ENCODE peak calls at places on chromosomes 16 and 17, in six cellular contexts. One of them, this sample, is unnamed.

GRCh38 chr17:79850571-79851460 is 11.6 kb upstream of the CBX4 start:
- DNase-seq in brain microvascular endothelial cell: peak
- DNase-seq in fibroblast of lung: peak
- DNase-seq in mucosa of descending colon: no peak
- DNase-seq in heart left ventricle: no peak
- DNase-seq in lower lobe of right lung: no peak
- DNase-seq in this sample: no peak

GRCh38 chr16:16890964-16891363 is 512.0 kb downstream of the NPIPA7 start:
- DNase-seq in brain microvascular endothelial cell: no peak
- DNase-seq in fibroblast of lung: no peak
- DNase-seq in mucosa of descending colon: no peak
- DNase-seq in heart left ventricle: no peak
- DNase-seq in lower lobe of right lung: no peak
- DNase-seq in this sample: no peak

GRCh38 chr17:51668155-51668962 is 408.0 kb downstream of the UTP18 start:
- DNase-seq in brain microvascular endothelial cell: no peak
- DNase-seq in fibroblast of lung: no peak
- DNase-seq in mucosa of descending colon: no peak
- DNase-seq in heart left ventricle: no peak
- DNase-seq in lower lobe of right lung: no peak
- DNase-seq in this sample: no peak

GRCh38 chr16:88703486-88704309 is 2.5 kb downstream of the RNF166 start:
- DNase-seq in brain microvascular endothelial cell: no peak
- DNase-seq in fibroblast of lung: no peak
- DNase-seq in mucosa of descending colon: peak
- DNase-seq in heart left ventricle: peak
- DNase-seq in lower lobe of right lung: peak
- DNase-seq in this sample: no peak

GRCh38 chr17:3514873-3515272 is 39.1 kb downstream of the ASPA start:
- DNase-seq in brain microvascular endothelial cell: no peak
- DNase-seq in fibroblast of lung: no peak
- DNase-seq in mucosa of descending colon: no peak
- DNase-seq in heart left ventricle: no peak
- DNase-seq in lower lobe of right lung: no peak
- DNase-seq in this sample: no peak

GRCh38 chr16:86215979-86216585 is 294.2 kb upstream of the FOXF1 start:
- DNase-seq in brain microvascular endothelial cell: no peak
- DNase-seq in fibroblast of lung: no peak
- DNase-seq in mucosa of descending colon: no peak
- DNase-seq in heart left ventricle: no peak
- DNase-seq in lower lobe of right lung: no peak
- DNase-seq in this sample: no peak

GRCh38 chr17:14340968-14341412 is 40.1 kb downstream of the HS3ST3B1 start:
- DNase-seq in brain microvascular endothelial cell: no peak
- DNase-seq in fibroblast of lung: no peak
- DNase-seq in mucosa of descending colon: no peak
- DNase-seq in heart left ventricle: no peak
- DNase-seq in lower lobe of right lung: no peak
- DNase-seq in this sample: no peak

GRCh38 chr16:86517652-86518258 is 7.4 kb downstream of the FOXF1 start:
- DNase-seq in brain microvascular endothelial cell: peak
- DNase-seq in fibroblast of lung: peak
- DNase-seq in mucosa of descending colon: peak
- DNase-seq in heart left ventricle: peak
- DNase-seq in lower lobe of right lung: no peak
- DNase-seq in this sample: peak

GRCh38 chr16:16096161-16096857 is 127.0 kb downstream of the ABCC6 start:
- DNase-seq in brain microvascular endothelial cell: peak
- DNase-seq in fibroblast of lung: peak
- DNase-seq in mucosa of descending colon: no peak
- DNase-seq in heart left ventricle: no peak
- DNase-seq in lower lobe of right lung: no peak
- DNase-seq in this sample: peak

GRCh38 chr16:50547944-50548658 is at the start of gene NKD1:
- DNase-seq in brain microvascular endothelial cell: peak
- DNase-seq in fibroblast of lung: peak
- DNase-seq in mucosa of descending colon: peak
- DNase-seq in heart left ventricle: peak
- DNase-seq in lower lobe of right lung: peak
- DNase-seq in this sample: peak

GRCh38 chr16:3268294-3268693 is 11.9 kb upstream of the MEFV start:
- DNase-seq in brain microvascular endothelial cell: no peak
- DNase-seq in fibroblast of lung: no peak
- DNase-seq in mucosa of descending colon: no peak
- DNase-seq in heart left ventricle: no peak
- DNase-seq in lower lobe of right lung: no peak
- DNase-seq in this sample: no peak

GRCh38 chr17:20114466-20114865 is 105.3 kb downstream of the SPECC1 start:
- DNase-seq in brain microvascular endothelial cell: no peak
- DNase-seq in fibroblast of lung: no peak
- DNase-seq in mucosa of descending colon: no peak
- DNase-seq in heart left ventricle: no peak
- DNase-seq in lower lobe of right lung: no peak
- DNase-seq in this sample: no peak

GRCh38 chr17:35766903-35767510 is 6.3 kb downstream of the C17orf50 start:
- DNase-seq in brain microvascular endothelial cell: no peak
- DNase-seq in fibroblast of lung: peak
- DNase-seq in mucosa of descending colon: no peak
- DNase-seq in heart left ventricle: no peak
- DNase-seq in lower lobe of right lung: no peak
- DNase-seq in this sample: peak

GRCh38 chr17:12637015-12637414 is 28.7 kb upstream of the MYOCD start:
- DNase-seq in brain microvascular endothelial cell: peak
- DNase-seq in fibroblast of lung: peak
- DNase-seq in mucosa of descending colon: no peak
- DNase-seq in heart left ventricle: no peak
- DNase-seq in lower lobe of right lung: no peak
- DNase-seq in this sample: peak

GRCh38 chr17:3890082-3890892 is 2.6 kb downstream of the CAMKK1 start:
- DNase-seq in brain microvascular endothelial cell: peak
- DNase-seq in fibroblast of lung: peak
- DNase-seq in mucosa of descending colon: peak
- DNase-seq in heart left ventricle: peak
- DNase-seq in lower lobe of right lung: peak
- DNase-seq in this sample: peak

GRCh38 chr17:82832881-82833475 is 6.8 kb downstream of the ZNF750 start:
- DNase-seq in brain microvascular endothelial cell: no peak
- DNase-seq in fibroblast of lung: no peak
- DNase-seq in mucosa of descending colon: no peak
- DNase-seq in heart left ventricle: no peak
- DNase-seq in lower lobe of right lung: no peak
- DNase-seq in this sample: no peak

GRCh38 chr17:18371455-18371854 is 6.1 kb upstream of the EVPLL start:
- DNase-seq in brain microvascular endothelial cell: no peak
- DNase-seq in fibroblast of lung: no peak
- DNase-seq in mucosa of descending colon: no peak
- DNase-seq in heart left ventricle: no peak
- DNase-seq in lower lobe of right lung: no peak
- DNase-seq in this sample: no peak

GRCh38 chr17:1529863-1530262 is 13.5 kb upstream of the INPP5K start:
- DNase-seq in brain microvascular endothelial cell: no peak
- DNase-seq in fibroblast of lung: no peak
- DNase-seq in mucosa of descending colon: no peak
- DNase-seq in heart left ventricle: no peak
- DNase-seq in lower lobe of right lung: no peak
- DNase-seq in this sample: no peak

GRCh38 chr16:87140211-87141200 is 176.7 kb downstream of the C16orf95 start:
- DNase-seq in brain microvascular endothelial cell: no peak
- DNase-seq in fibroblast of lung: no peak
- DNase-seq in mucosa of descending colon: no peak
- DNase-seq in heart left ventricle: no peak
- DNase-seq in lower lobe of right lung: no peak
- DNase-seq in this sample: no peak

GRCh38 chr16:3171855-3172593 is 16.0 kb upstream of the OR1F1 start:
- DNase-seq in brain microvascular endothelial cell: peak
- DNase-seq in fibroblast of lung: no peak
- DNase-seq in mucosa of descending colon: no peak
- DNase-seq in heart left ventricle: no peak
- DNase-seq in lower lobe of right lung: peak
- DNase-seq in this sample: no peak

GRCh38 chr17:62675260-62675659 is 47.8 kb downstream of the MRC2 start:
- DNase-seq in brain microvascular endothelial cell: no peak
- DNase-seq in fibroblast of lung: peak
- DNase-seq in mucosa of descending colon: no peak
- DNase-seq in heart left ventricle: no peak
- DNase-seq in lower lobe of right lung: peak
- DNase-seq in this sample: no peak

GRCh38 chr17:18377437-18378204 is at the start of gene EVPLL:
- DNase-seq in brain microvascular endothelial cell: no peak
- DNase-seq in fibroblast of lung: no peak
- DNase-seq in mucosa of descending colon: peak
- DNase-seq in heart left ventricle: no peak
- DNase-seq in lower lobe of right lung: peak
- DNase-seq in this sample: no peak

GRCh38 chr17:29557085-29557697 is 9.6 kb downstream of the ABHD15 start:
- DNase-seq in brain microvascular endothelial cell: peak
- DNase-seq in fibroblast of lung: no peak
- DNase-seq in mucosa of descending colon: no peak
- DNase-seq in heart left ventricle: no peak
- DNase-seq in lower lobe of right lung: no peak
- DNase-seq in this sample: peak

GRCh38 chr16:7025616-7026190 is 306.9 kb upstream of the RBFOX1 start:
- DNase-seq in brain microvascular endothelial cell: peak
- DNase-seq in fibroblast of lung: no peak
- DNase-seq in mucosa of descending colon: peak
- DNase-seq in heart left ventricle: peak
- DNase-seq in lower lobe of right lung: peak
- DNase-seq in this sample: no peak

GRCh38 chr16:67842509-67843342 is 606 bp downstream of the THAP11 start:
- DNase-seq in brain microvascular endothelial cell: peak
- DNase-seq in fibroblast of lung: peak
- DNase-seq in mucosa of descending colon: peak
- DNase-seq in heart left ventricle: peak
- DNase-seq in lower lobe of right lung: peak
- DNase-seq in this sample: peak

GRCh38 chr16:67845291-67846062 is 1.3 kb upstream of the NUTF2 start:
- DNase-seq in brain microvascular endothelial cell: no peak
- DNase-seq in fibroblast of lung: no peak
- DNase-seq in mucosa of descending colon: no peak
- DNase-seq in heart left ventricle: no peak
- DNase-seq in lower lobe of right lung: no peak
- DNase-seq in this sample: no peak

GRCh38 chr16:67843343-67843765 is 1.2 kb downstream of the THAP11 start:
- DNase-seq in brain microvascular endothelial cell: no peak
- DNase-seq in fibroblast of lung: peak
- DNase-seq in mucosa of descending colon: no peak
- DNase-seq in heart left ventricle: no peak
- DNase-seq in lower lobe of right lung: no peak
- DNase-seq in this sample: no peak

GRCh38 chr16:67846063-67846319 is 742 bp upstream of the NUTF2 start:
- DNase-seq in brain microvascular endothelial cell: no peak
- DNase-seq in fibroblast of lung: no peak
- DNase-seq in mucosa of descending colon: no peak
- DNase-seq in heart left ventricle: no peak
- DNase-seq in lower lobe of right lung: no peak
- DNase-seq in this sample: no peak

GRCh38 chr16:67844441-67844840 is 2.3 kb upstream of the NUTF2 start:
- DNase-seq in brain microvascular endothelial cell: no peak
- DNase-seq in fibroblast of lung: no peak
- DNase-seq in mucosa of descending colon: no peak
- DNase-seq in heart left ventricle: no peak
- DNase-seq in lower lobe of right lung: no peak
- DNase-seq in this sample: peak
- TF ChIP-seq CTCF in brain microvascular endothelial cell: no peak
- TF ChIP-seq CTCF in fibroblast of lung: no peak
- TF ChIP-seq CTCF in mucosa of descending colon: no peak
- TF ChIP-seq CTCF in heart left ventricle: no peak
- TF ChIP-seq CTCF in lower lobe of right lung: no peak
- TF ChIP-seq CTCF in this sample: peak

GRCh38 chr16:30985401-30986128 is 558 bp downstream of the HSD3B7 start:
- DNase-seq in brain microvascular endothelial cell: no peak
- DNase-seq in fibroblast of lung: no peak
- DNase-seq in mucosa of descending colon: peak
- DNase-seq in heart left ventricle: no peak
- DNase-seq in lower lobe of right lung: peak
- DNase-seq in this sample: no peak
- H3K4me3 ChIP-seq in brain microvascular endothelial cell: peak
- H3K4me3 ChIP-seq in fibroblast of lung: peak
- H3K4me3 ChIP-seq in mucosa of descending colon: no peak
- H3K4me3 ChIP-seq in heart left ventricle: peak
- H3K4me3 ChIP-seq in lower lobe of right lung: peak
- H3K4me3 ChIP-seq in this sample: peak

GRCh38 chr17:76529643-76530488 is 7.6 kb downstream of the CYGB start:
- DNase-seq in brain microvascular endothelial cell: peak
- DNase-seq in fibroblast of lung: peak
- DNase-seq in mucosa of descending colon: peak
- DNase-seq in heart left ventricle: peak
- DNase-seq in lower lobe of right lung: peak
- DNase-seq in this sample: peak

GRCh38 chr17:76528156-76528527 is 9.4 kb downstream of the CYGB start:
- DNase-seq in brain microvascular endothelial cell: no peak
- DNase-seq in fibroblast of lung: no peak
- DNase-seq in mucosa of descending colon: peak
- DNase-seq in heart left ventricle: peak
- DNase-seq in lower lobe of right lung: no peak
- DNase-seq in this sample: no peak

GRCh38 chr17:76527430-76528111 is 9.9 kb downstream of the CYGB start:
- DNase-seq in brain microvascular endothelial cell: peak
- DNase-seq in fibroblast of lung: peak
- DNase-seq in mucosa of descending colon: peak
- DNase-seq in heart left ventricle: peak
- DNase-seq in lower lobe of right lung: peak
- DNase-seq in this sample: peak

GRCh38 chr17:76529224-76529642 is 8.3 kb downstream of the CYGB start:
- DNase-seq in brain microvascular endothelial cell: peak
- DNase-seq in fibroblast of lung: peak
- DNase-seq in mucosa of descending colon: peak
- DNase-seq in heart left ventricle: peak
- DNase-seq in lower lobe of right lung: peak
- DNase-seq in this sample: peak

DNA sequence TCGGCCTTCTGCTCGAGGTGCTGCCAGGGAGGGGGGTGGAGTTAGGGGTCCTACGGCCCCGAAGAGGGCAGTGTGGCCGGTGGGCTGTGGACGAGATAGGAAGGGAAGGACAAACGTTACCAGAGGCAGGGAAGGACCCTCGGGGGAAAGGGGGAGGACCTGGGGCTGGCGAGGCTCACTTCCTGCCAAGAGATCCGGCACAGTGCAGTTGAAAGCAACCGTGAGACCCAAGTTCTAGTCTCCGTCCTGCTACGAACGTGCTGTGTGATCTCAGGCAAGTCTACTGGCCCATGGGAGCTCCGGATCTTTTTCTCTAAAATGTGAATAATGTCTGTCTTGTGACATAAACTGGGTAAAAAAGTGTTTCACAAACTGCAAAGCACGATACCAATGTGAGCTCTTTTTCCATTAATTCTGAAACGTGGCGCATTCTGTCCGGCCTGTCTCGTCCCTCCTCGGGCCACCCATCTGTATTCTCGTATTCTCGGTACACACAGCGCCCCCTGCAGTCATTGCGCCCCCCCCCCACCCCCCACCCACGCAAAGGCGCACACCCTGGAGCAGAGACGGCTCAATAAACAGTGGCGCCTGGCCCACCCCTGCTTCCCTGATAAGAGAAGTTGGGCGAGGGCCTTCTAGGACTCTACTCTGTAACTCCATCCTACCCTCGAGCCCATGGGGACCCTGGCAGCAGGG is 8.8 kb downstream of the CYGB start:
- DNase-seq in brain microvascular endothelial cell: no peak
- DNase-seq in fibroblast of lung: peak
- DNase-seq in mucosa of descending colon: no peak
- DNase-seq in heart left ventricle: peak
- DNase-seq in lower lobe of right lung: no peak
- DNase-seq in this sample: peak
- TF ChIP-seq CTCF in brain microvascular endothelial cell: peak
- TF ChIP-seq CTCF in fibroblast of lung: no peak
- TF ChIP-seq CTCF in mucosa of descending colon: no peak
- TF ChIP-seq CTCF in heart left ventricle: peak
- TF ChIP-seq CTCF in lower lobe of right lung: peak
- TF ChIP-seq CTCF in this sample: no peak

GRCh38 chr17:65018612-65019290 is 37.8 kb downstream of the GNA13 start:
- DNase-seq in brain microvascular endothelial cell: no peak
- DNase-seq in fibroblast of lung: no peak
- DNase-seq in mucosa of descending colon: no peak
- DNase-seq in heart left ventricle: no peak
- DNase-seq in lower lobe of right lung: no peak
- DNase-seq in this sample: no peak
- H3K4me3 ChIP-seq in brain microvascular endothelial cell: no peak
- H3K4me3 ChIP-seq in fibroblast of lung: no peak
- H3K4me3 ChIP-seq in mucosa of descending colon: no peak
- H3K4me3 ChIP-seq in heart left ventricle: no peak
- H3K4me3 ChIP-seq in lower lobe of right lung: no peak
- H3K4me3 ChIP-seq in this sample: no peak